ENCODE peak calls at places on chromosome 7, in nine cellular contexts. H, N, Z, J, W, M, T, R and E are unnamed samples.

GRCh38 chr7:30322656-30323355 is 38.4 kb downstream of the ZNRF2 start:
- DNase-seq in H (no peak), N (no peak), Z (no peak), J (no peak), W (no peak), M (no peak), T (no peak), R (no peak), E (no peak)

GRCh38 chr7:55641811-55642210 is 69.5 kb upstream of the VOPP1 start:
- DNase-seq in H (no peak), N (no peak), Z (no peak), J (no peak), W (no peak), M (no peak), T (no peak), R (peak; percentile 31), E (no peak)

GRCh38 chr7:24456526-24457214 is 116.6 kb upstream of the PALS2 start:
- DNase-seq in H (no peak), N (no peak), Z (no peak), J (no peak), W (no peak), M (no peak), T (no peak), R (no peak), E (no peak)

GRCh38 chr7:101302641-101303101 is 18.9 kb downstream of the IFT22 start:
- DNase-seq in H (no peak), N (no peak), Z (no peak), J (no peak), W (no peak), M (no peak), T (no peak), R (no peak), E (no peak)

GRCh38 chr7:50681451-50682045 is 101.1 kb downstream of the GRB10 start:
- DNase-seq in H (no peak), N (no peak), Z (no peak), J (no peak), W (no peak), M (no peak), T (no peak), R (no peak), E (no peak)

GRCh38 chr7:50564630-50565558 is at the start of gene DDC:
- DNase-seq in H (no peak), N (no peak), Z (no peak), J (no peak), W (no peak), M (no peak), T (no peak), R (no peak), E (no peak)

GRCh38 chr7:50628469-50629084 is 63.4 kb upstream of the DDC start:
- DNase-seq in H (no peak), N (no peak), Z (no peak), J (no peak), W (no peak), M (no peak), T (no peak), R (no peak), E (no peak)

GRCh38 chr7:150971242-150972048 is 6.7 kb downstream of the KCNH2 start:
- DNase-seq in H (no peak), N (no peak), Z (no peak), J (no peak), W (no peak), M (no peak), T (no peak), R (peak; percentile 86), E (no peak)

GRCh38 chr7:47973739-47974138 is 5.7 kb downstream of the HUS1 start:
- DNase-seq in H (no peak), N (no peak), Z (no peak), J (no peak), W (no peak), M (no peak), T (no peak), R (no peak), E (no peak)

GRCh38 chr7:35512716-35513115 is 182.2 kb downstream of the HERPUD2 start:
- DNase-seq in H (no peak), N (no peak), Z (no peak), J (no peak), W (peak; percentile 22), M (no peak), T (no peak), R (no peak), E (no peak)

GRCh38 chr7:15915694-15916093 is 229.2 kb upstream of the MEOX2 start:
- DNase-seq in H (no peak), N (no peak), Z (no peak), J (no peak), W (no peak), M (no peak), T (no peak), R (no peak), E (no peak)

GRCh38 chr7:22726849-22727792 is at the start of gene IL6:
- DNase-seq in H (peak; percentile 70), N (peak; percentile 5), Z (peak; percentile 26), J (peak; percentile 88), W (peak; percentile 52), M (peak; percentile 96), T (peak; percentile 50), R (peak; percentile 94), E (no peak)

GRCh38 chr7:135001390-135002165 is 15.3 kb downstream of the AGBL3 start:
- DNase-seq in H (no peak), N (no peak), Z (no peak), J (no peak), W (no peak), M (no peak), T (no peak), R (no peak), E (no peak)

GRCh38 chr7:117076426-117076943 is 123.2 kb downstream of the ST7 start:
- DNase-seq in H (no peak), N (no peak), Z (no peak), J (no peak), W (no peak), M (no peak), T (no peak), R (peak; percentile 15), E (no peak)